ENCODE peak calls at places on chromosome 21, in seven cellular contexts. C is upper lobe of right lung; Y is CD4-positive, alpha-beta T cell; I is fibroblast of mammary gland; E is thoracic aorta; H is AG09309; P is type B pancreatic cell. G is an unnamed sample.

GRCh38 chr21:43727571-43728466 is 8.9 kb downstream of the PDXK start:
- DNase-seq in Y (no peak), E (no peak), P (no peak), I (no peak), C (peak), H (no peak), G (no peak)

GRCh38 chr21:31317688-31318087 is 26.4 kb downstream of the TIAM1 start:
- DNase-seq in I (no peak), Y (no peak), C (no peak), P (no peak), E (no peak), H (no peak), G (no peak)

GRCh38 chr21:43268804-43269186 is 100.0 kb downstream of the CRYAA start:
- DNase-seq in E (no peak), P (no peak), C (peak), I (no peak), Y (no peak), H (no peak), G (no peak)

GRCh38 chr21:15172963-15173362 is 108.2 kb upstream of the NRIP1 start:
- DNase-seq in E (no peak), C (no peak), P (no peak), Y (no peak), H (no peak), I (no peak), G (no peak)

GRCh38 chr21:38849776-38850175 is 44.0 kb downstream of the ETS2 start:
- DNase-seq in C (no peak), E (no peak), H (no peak), I (no peak), Y (no peak), P (no peak), G (no peak)

GRCh38 chr21:31283025-31283424 is 61.0 kb downstream of the TIAM1 start:
- DNase-seq in C (no peak), Y (no peak), I (no peak), E (no peak), H (no peak), P (no peak), G (no peak)

GRCh38 chr21:43341349-43342163 is 85.4 kb downstream of the SIK1 start:
- DNase-seq in P (no peak), C (no peak), E (no peak), H (no peak), Y (no peak), I (peak), G (no peak)

GRCh38 chr21:35044770-35045538 is 4.1 kb downstream of the RUNX1 start:
- DNase-seq in C (no peak), E (no peak), Y (no peak), I (no peak), P (no peak), H (no peak), G (no peak)

GRCh38 chr21:18986197-18986596 is 582.6 kb upstream of the TMPRSS15 start:
- DNase-seq in E (no peak), H (no peak), I (no peak), P (no peak), C (no peak), Y (no peak), G (no peak)

GRCh38 chr21:43619856-43620255 is 39.4 kb downstream of the HSF2BP start:
- DNase-seq in P (no peak), C (no peak), H (no peak), E (no peak), I (no peak), Y (no peak), G (no peak)

GRCh38 chr21:26833460-26833939 is 11.7 kb downstream of the ADAMTS1 start:
- DNase-seq in I (no peak), Y (no peak), P (no peak), H (no peak), C (no peak), E (no peak), G (no peak)

GRCh38 chr21:19899645-19900044 is 1098.6 kb upstream of the NCAM2 start:
- DNase-seq in E (no peak), Y (no peak), H (no peak), C (no peak), P (no peak), I (no peak), G (no peak)

GRCh38 chr21:44637018-44637850 is at the start of gene KRTAP10-10:
- DNase-seq in E (no peak), C (no peak), Y (no peak), P (peak), I (no peak), H (no peak), G (no peak)

GRCh38 chr21:15967661-15968060 is 237.9 kb downstream of the USP25 start:
- DNase-seq in P (no peak), I (peak), H (no peak), E (no peak), Y (no peak), C (no peak), G (no peak)

GRCh38 chr21:42675403-42675802 is 22.0 kb downstream of the PDE9A start:
- DNase-seq in H (no peak), E (no peak), C (no peak), I (no peak), Y (no peak), P (no peak), G (no peak)

GRCh38 chr21:15433091-15433490 is 296.7 kb upstream of the USP25 start:
- DNase-seq in Y (no peak), I (no peak), C (no peak), E (no peak), P (no peak), H (no peak), G (no peak)

GRCh38 chr21:25862596-25862995 is 127.8 kb downstream of the GABPA start:
- DNase-seq in I (peak), Y (no peak), P (no peak), H (no peak), E (no peak), C (no peak), G (no peak)

GRCh38 chr21:42406201-42406601 is 2.5 kb downstream of the UBASH3A start:
- DNase-seq in I (no peak), H (no peak), E (no peak), P (no peak), Y (peak), C (peak), G (no peak)

GRCh38 chr21:31743712-31744111 is 11.8 kb upstream of the SCAF4 start:
- DNase-seq in I (no peak), P (no peak), H (no peak), E (no peak), C (no peak), Y (no peak), G (no peak)

GRCh38 chr21:16179732-16180131 is 449.9 kb downstream of the USP25 start:
- DNase-seq in E (no peak), P (no peak), H (no peak), C (no peak), Y (no peak), I (no peak), G (no peak)

GRCh38 chr21:44551290-44552015 is at the start of gene KRTAP10-2:
- DNase-seq in P (no peak), Y (no peak), E (no peak), H (no peak), C (peak), I (no peak), G (no peak)

GRCh38 chr21:34807881-34808568 is 139.2 kb downstream of the CLIC6 start:
- DNase-seq in H (peak), Y (peak), I (peak), E (no peak), P (no peak), C (no peak), G (peak)

GRCh38 chr21:42262826-42263225 is 43.9 kb downstream of the ABCG1 start:
- DNase-seq in E (peak), C (peak), Y (no peak), I (peak), H (no peak), P (no peak), G (no peak)

GRCh38 chr21:44353200-44353970 is at the start of gene TRPM2:
- DNase-seq in I (peak), E (no peak), P (no peak), Y (no peak), C (peak), H (no peak), G (no peak)

GRCh38 chr21:36705679-36706481 is 7.0 kb downstream of the SIM2 start:
- DNase-seq in E (no peak), P (no peak), H (no peak), C (no peak), I (no peak), Y (no peak), G (no peak)
- TF ChIP-seq CTCF in E (no peak), P (peak), H (peak), C (no peak), I (no peak), Y (no peak), G (peak)

DNA sequence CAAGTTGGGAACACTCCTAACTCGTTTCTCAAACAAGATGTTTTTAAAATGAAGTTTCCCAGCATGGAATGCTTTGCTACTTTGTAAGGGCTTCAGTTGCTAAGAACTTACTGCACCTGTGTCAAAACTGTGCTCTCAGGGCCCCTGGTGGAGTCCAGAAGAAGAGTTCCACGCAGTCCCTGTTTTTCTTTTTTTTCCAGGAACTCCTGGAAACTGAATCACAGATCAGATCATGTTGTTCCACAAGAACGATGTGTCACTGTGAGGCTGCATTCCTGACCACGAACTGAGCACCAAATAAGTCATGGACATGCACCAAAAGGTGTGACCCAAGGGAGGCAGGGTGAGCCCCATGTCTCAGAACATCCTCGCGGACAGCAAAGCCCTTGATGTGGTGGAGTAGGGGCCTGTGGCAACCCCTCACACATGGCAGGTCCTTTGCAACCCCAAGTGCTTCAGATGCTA is 257.2 kb downstream of the KCNJ6 start:
- DNase-seq in Y (no peak), E (peak), I (peak), H (peak), P (no peak), C (no peak), G (peak)
- TF ChIP-seq CTCF in Y (no peak), E (peak), I (peak), H (peak), P (no peak), C (peak), G (peak)

GRCh38 chr21:30206551-30207251 is 9.2 kb downstream of the CLDN8 start:
- DNase-seq in Y (no peak), I (peak), P (no peak), E (no peak), H (no peak), C (no peak), G (no peak)

GRCh38 chr21:30207252-30207579 is 8.7 kb downstream of the CLDN8 start:
- DNase-seq in Y (no peak), E (no peak), I (peak), P (no peak), C (no peak), H (no peak), G (no peak)

DNA sequence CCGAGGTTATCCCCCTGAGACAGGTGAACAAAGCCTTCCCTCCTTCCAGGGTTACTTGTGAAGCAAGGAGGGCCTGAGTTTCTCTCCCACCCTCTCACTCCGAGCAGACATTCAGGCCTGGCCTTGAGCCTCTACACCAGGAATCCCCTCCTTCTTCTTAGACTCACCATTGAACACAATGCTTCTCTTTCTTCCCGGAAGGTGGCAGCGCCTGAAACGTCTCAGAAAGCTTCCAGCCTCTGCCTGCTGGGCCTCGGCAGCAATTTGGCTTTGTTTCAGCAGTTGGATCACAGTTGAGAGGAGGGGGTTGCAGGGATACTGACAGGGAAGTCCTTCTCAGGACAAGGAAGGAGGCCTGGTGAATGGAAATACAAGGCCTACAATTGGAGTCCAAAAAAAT is 6.3 kb downstream of the CLDN8 start:
- DNase-seq in P (no peak), H (no peak), C (no peak), E (no peak), Y (no peak), I (no peak), G (no peak)
- TF ChIP-seq CTCF in P (no peak), H (no peak), C (no peak), E (no peak), Y (no peak), I (no peak), G (no peak)

GRCh38 chr21:33314096-33314495 is 10.7 kb upstream of the IFNAR1 start:
- DNase-seq in E (no peak), I (peak), H (peak), C (no peak), P (no peak), Y (no peak), G (no peak)
- TF ChIP-seq CTCF in E (no peak), I (no peak), H (no peak), C (no peak), P (no peak), Y (no peak), G (no peak)

DNA sequence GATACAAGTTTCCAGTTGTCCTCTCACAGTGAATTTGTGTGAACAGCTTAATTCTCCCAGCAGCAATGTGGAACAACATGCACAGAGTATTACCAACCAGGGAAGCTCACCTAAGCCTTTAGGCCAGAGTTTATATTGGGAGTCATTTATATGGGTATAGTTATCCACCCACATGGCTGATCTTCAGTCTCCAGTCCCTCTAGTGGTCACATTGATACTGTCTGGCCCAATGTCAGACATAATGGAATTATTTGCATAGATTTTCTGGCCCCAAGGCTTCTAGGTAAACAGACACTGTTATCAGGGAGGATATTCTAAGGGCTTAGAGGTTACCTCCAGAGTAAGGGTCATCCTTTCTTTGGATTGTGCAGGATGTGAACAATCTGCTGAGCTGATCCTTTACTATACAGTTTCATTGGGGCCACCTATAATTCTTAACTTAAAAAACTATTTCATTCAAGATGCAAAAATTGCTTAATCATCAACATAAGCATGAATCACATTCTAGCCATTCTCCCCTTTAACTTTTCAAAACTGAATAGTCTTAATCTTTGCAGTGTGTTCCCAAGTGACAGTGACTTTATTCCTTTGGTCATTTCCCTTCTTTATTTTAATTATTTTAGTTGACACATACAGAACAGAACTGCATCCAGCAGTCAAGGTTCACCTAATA is 210.9 kb downstream of the LTN1 start:
- DNase-seq in H (no peak), P (no peak), Y (no peak), E (no peak), I (peak), C (no peak), G (no peak)
- TF ChIP-seq CTCF in H (peak), P (peak), Y (peak), E (peak), I (peak), C (peak), G (peak)

GRCh38 chr21:45769896-45770295 is 126.4 kb downstream of the PCBP3 start:
- DNase-seq in E (no peak), Y (no peak), I (no peak), P (no peak), C (no peak), H (no peak), G (no peak)

GRCh38 chr21:45767071-45768006 is 123.8 kb downstream of the PCBP3 start:
- DNase-seq in P (no peak), E (no peak), C (no peak), I (peak), H (peak), Y (peak), G (no peak)

GRCh38 chr21:45769239-45769758 is 125.8 kb downstream of the PCBP3 start:
- DNase-seq in H (no peak), C (no peak), P (no peak), I (no peak), Y (no peak), E (no peak), G (no peak)

GRCh38 chr21:45768011-45768740 is 124.7 kb downstream of the PCBP3 start:
- DNase-seq in H (peak), E (no peak), I (peak), P (no peak), C (no peak), Y (no peak), G (no peak)

GRCh38 chr21:45768741-45769049 is 125.2 kb downstream of the PCBP3 start:
- DNase-seq in C (no peak), I (no peak), Y (peak), E (no peak), H (no peak), P (no peak), G (no peak)
- TF ChIP-seq CTCF in C (no peak), I (no peak), Y (no peak), E (no peak), H (peak), P (no peak), G (no peak)

GRCh38 chr21:23402929-23403520 is 2204.3 kb downstream of the MRPL39 start:
- DNase-seq in Y (no peak), I (no peak), H (no peak), C (no peak), P (no peak), E (no peak), G (no peak)

GRCh38 chr21:23398726-23399125 is 2208.6 kb downstream of the MRPL39 start:
- DNase-seq in Y (no peak), I (no peak), P (no peak), E (no peak), H (no peak), C (no peak), G (no peak)

DNA sequence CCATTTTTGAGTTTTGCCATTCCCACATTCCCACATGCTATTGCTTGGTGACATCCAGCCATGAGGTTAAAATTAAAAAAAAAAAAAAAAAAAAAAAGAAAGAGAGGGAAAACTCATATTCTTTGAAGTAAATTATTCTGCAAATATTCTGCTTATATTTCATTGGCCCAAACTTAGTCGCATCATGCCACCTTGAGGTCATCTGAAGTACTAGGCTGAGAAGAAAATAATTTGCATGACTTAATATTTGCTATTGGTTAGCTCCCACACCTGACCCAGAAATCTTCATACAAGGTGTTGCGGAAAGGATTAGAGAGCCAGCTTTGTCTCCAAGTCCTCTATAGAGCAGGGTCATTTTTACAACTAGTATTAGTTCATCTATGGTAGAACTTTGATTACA is 2206.0 kb downstream of the MRPL39 start:
- DNase-seq in H (no peak), C (no peak), E (no peak), I (peak), Y (no peak), P (no peak), G (no peak)
- TF ChIP-seq CTCF in H (no peak), C (peak), E (no peak), I (no peak), Y (no peak), P (peak), G (no peak)

DNA sequence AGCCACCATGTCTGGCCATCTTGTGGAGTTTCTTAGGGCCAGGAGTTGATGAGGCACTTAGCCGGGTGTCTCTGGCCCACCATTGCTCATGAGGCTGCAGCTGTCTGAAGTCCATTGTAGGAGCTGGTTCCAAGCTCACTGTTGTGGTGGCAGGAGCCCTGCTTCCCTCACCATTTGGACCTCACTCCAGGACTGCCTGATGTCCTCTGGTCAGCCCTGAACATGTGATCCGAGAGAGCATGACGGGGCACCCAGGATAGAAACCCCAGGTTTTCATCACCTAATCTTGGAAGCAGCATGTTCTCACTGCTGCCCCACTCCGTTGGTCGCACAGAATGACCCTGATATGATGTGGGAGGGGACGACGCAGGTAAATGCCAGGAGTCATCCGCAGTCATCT is 56.2 kb upstream of the FAM3B start:
- DNase-seq in Y (no peak), E (no peak), I (no peak), H (no peak), C (no peak), P (no peak), G (no peak)
- TF ChIP-seq CTCF in Y (no peak), E (no peak), I (no peak), H (no peak), C (no peak), P (no peak), G (no peak)